ENCODE peak calls at places on chromosome 17, in six cellular contexts. One of them, this sample, is unnamed. For H3K9me3, the result is how much of the 10 kb centered on the place peaks cover.

GRCh38 chr17:18111330-18111971 is 2.9 kb downstream of the MYO15A start:
- DNase-seq in K562: no peak
- DNase-seq in ovary: no peak
- DNase-seq in CD4-positive, alpha-beta T cell: no peak
- DNase-seq in body of pancreas: no peak
- DNase-seq in CD8-positive, alpha-beta memory T cell: no peak
- DNase-seq in this sample: no peak

GRCh38 chr17:77959926-77960521 is 1.5 kb downstream of the TNRC6C start:
- DNase-seq in K562: no peak
- DNase-seq in ovary: no peak
- DNase-seq in CD4-positive, alpha-beta T cell: peak
- DNase-seq in body of pancreas: no peak
- DNase-seq in CD8-positive, alpha-beta memory T cell: peak
- DNase-seq in this sample: no peak

GRCh38 chr17:55448681-55449080 is 27.0 kb upstream of the MMD start:
- DNase-seq in K562: no peak
- DNase-seq in ovary: no peak
- DNase-seq in CD4-positive, alpha-beta T cell: no peak
- DNase-seq in body of pancreas: no peak
- DNase-seq in CD8-positive, alpha-beta memory T cell: no peak
- DNase-seq in this sample: no peak

GRCh38 chr17:63557416-63557815 is 7.1 kb downstream of the DCAF7 start:
- DNase-seq in K562: no peak
- DNase-seq in ovary: no peak
- DNase-seq in CD4-positive, alpha-beta T cell: no peak
- DNase-seq in body of pancreas: no peak
- DNase-seq in CD8-positive, alpha-beta memory T cell: no peak
- DNase-seq in this sample: no peak

GRCh38 chr17:81558941-81559806 is 7.0 kb upstream of the FAAP100 start:
- DNase-seq in K562: no peak
- DNase-seq in ovary: no peak
- DNase-seq in CD4-positive, alpha-beta T cell: no peak
- DNase-seq in body of pancreas: no peak
- DNase-seq in CD8-positive, alpha-beta memory T cell: no peak
- DNase-seq in this sample: no peak

GRCh38 chr17:17231621-17232302 is 5.2 kb downstream of the FLCN start:
- DNase-seq in K562: no peak
- DNase-seq in ovary: no peak
- DNase-seq in CD4-positive, alpha-beta T cell: no peak
- DNase-seq in body of pancreas: no peak
- DNase-seq in CD8-positive, alpha-beta memory T cell: no peak
- DNase-seq in this sample: no peak

GRCh38 chr17:65696739-65697394 is 135.4 kb upstream of the AXIN2 start:
- DNase-seq in K562: no peak
- DNase-seq in ovary: no peak
- DNase-seq in CD4-positive, alpha-beta T cell: no peak
- DNase-seq in body of pancreas: no peak
- DNase-seq in CD8-positive, alpha-beta memory T cell: no peak
- DNase-seq in this sample: no peak

GRCh38 chr17:4721203-4722135 is 9.8 kb upstream of the MED11 start:
- DNase-seq in K562: peak
- DNase-seq in ovary: no peak
- DNase-seq in CD4-positive, alpha-beta T cell: no peak
- DNase-seq in body of pancreas: peak
- DNase-seq in CD8-positive, alpha-beta memory T cell: peak
- DNase-seq in this sample: no peak

GRCh38 chr17:63626551-63627228 is 4.5 kb downstream of the MAP3K3 start:
- DNase-seq in K562: no peak
- DNase-seq in ovary: no peak
- DNase-seq in CD4-positive, alpha-beta T cell: no peak
- DNase-seq in body of pancreas: no peak
- DNase-seq in CD8-positive, alpha-beta memory T cell: no peak
- DNase-seq in this sample: no peak

GRCh38 chr17:69597898-69598692 is 183.6 kb downstream of the MAP2K6 start:
- DNase-seq in K562: no peak
- DNase-seq in ovary: no peak
- DNase-seq in CD4-positive, alpha-beta T cell: no peak
- DNase-seq in body of pancreas: no peak
- DNase-seq in CD8-positive, alpha-beta memory T cell: no peak
- DNase-seq in this sample: no peak

GRCh38 chr17:78159575-78160158 is 8.7 kb upstream of the SYNGR2 start:
- DNase-seq in K562: no peak
- DNase-seq in ovary: no peak
- DNase-seq in CD4-positive, alpha-beta T cell: no peak
- DNase-seq in body of pancreas: no peak
- DNase-seq in CD8-positive, alpha-beta memory T cell: no peak
- DNase-seq in this sample: no peak

GRCh38 chr17:74542727-74543383 is 3.1 kb downstream of the CD300C start:
- DNase-seq in K562: no peak
- DNase-seq in ovary: no peak
- DNase-seq in CD4-positive, alpha-beta T cell: no peak
- DNase-seq in body of pancreas: no peak
- DNase-seq in CD8-positive, alpha-beta memory T cell: no peak
- DNase-seq in this sample: no peak

GRCh38 chr17:49316889-49317288 is 45.2 kb downstream of the ZNF652 start:
- DNase-seq in K562: no peak
- DNase-seq in ovary: no peak
- DNase-seq in CD4-positive, alpha-beta T cell: no peak
- DNase-seq in body of pancreas: no peak
- DNase-seq in CD8-positive, alpha-beta memory T cell: no peak
- DNase-seq in this sample: no peak

GRCh38 chr17:3513305-3514035 is 37.7 kb downstream of the ASPA start:
- DNase-seq in K562: peak
- DNase-seq in ovary: no peak
- DNase-seq in CD4-positive, alpha-beta T cell: no peak
- DNase-seq in body of pancreas: no peak
- DNase-seq in CD8-positive, alpha-beta memory T cell: no peak
- DNase-seq in this sample: no peak

GRCh38 chr17:68184816-68185436 is 62.9 kb upstream of the AMZ2 start:
- DNase-seq in K562: no peak
- DNase-seq in ovary: no peak
- DNase-seq in CD4-positive, alpha-beta T cell: peak
- DNase-seq in body of pancreas: no peak
- DNase-seq in CD8-positive, alpha-beta memory T cell: peak
- DNase-seq in this sample: no peak

GRCh38 chr17:73650147-73650546 is 5.9 kb upstream of the SDK2 start:
- DNase-seq in K562: no peak
- DNase-seq in ovary: no peak
- DNase-seq in CD4-positive, alpha-beta T cell: no peak
- DNase-seq in body of pancreas: no peak
- DNase-seq in CD8-positive, alpha-beta memory T cell: no peak
- DNase-seq in this sample: no peak

DNA sequence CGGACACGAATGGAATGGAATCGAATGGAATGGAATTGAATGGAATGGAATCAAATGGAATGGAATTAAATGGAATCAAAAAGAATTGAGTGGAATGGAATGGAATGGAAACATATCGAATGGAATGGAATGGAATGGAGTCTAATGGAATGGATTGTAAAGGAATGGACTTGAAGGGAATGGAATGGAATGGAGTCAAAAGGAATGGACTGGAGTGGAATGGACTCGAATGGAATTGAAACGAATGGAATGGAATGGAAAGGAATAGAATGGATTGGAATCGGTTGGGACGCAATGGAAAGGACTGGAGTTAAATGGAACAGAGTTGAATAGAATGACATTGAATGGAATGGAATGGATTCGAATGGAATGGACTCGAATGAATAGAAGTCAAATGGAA is 486.9 kb upstream of the WSB1 start:
- DNase-seq in K562: no peak
- DNase-seq in ovary: no peak
- DNase-seq in CD4-positive, alpha-beta T cell: no peak
- DNase-seq in body of pancreas: no peak
- DNase-seq in CD8-positive, alpha-beta memory T cell: no peak
- DNase-seq in this sample: no peak
- H3K9me3 ChIP-seq in K562: under half
- H3K9me3 ChIP-seq in ovary: under half
- H3K9me3 ChIP-seq in CD4-positive, alpha-beta T cell: half or more
- H3K9me3 ChIP-seq in body of pancreas: under half
- H3K9me3 ChIP-seq in CD8-positive, alpha-beta memory T cell: under half
- H3K9me3 ChIP-seq in this sample: under half

GRCh38 chr17:11304568-11304967 is 63.6 kb downstream of the SHISA6 start:
- DNase-seq in K562: no peak
- DNase-seq in ovary: no peak
- DNase-seq in CD4-positive, alpha-beta T cell: no peak
- DNase-seq in body of pancreas: no peak
- DNase-seq in CD8-positive, alpha-beta memory T cell: no peak
- DNase-seq in this sample: no peak

GRCh38 chr17:11300201-11300600 is 59.2 kb downstream of the SHISA6 start:
- DNase-seq in K562: no peak
- DNase-seq in ovary: no peak
- DNase-seq in CD4-positive, alpha-beta T cell: no peak
- DNase-seq in body of pancreas: no peak
- DNase-seq in CD8-positive, alpha-beta memory T cell: no peak
- DNase-seq in this sample: no peak

GRCh38 chr17:11300738-11301137 is 59.7 kb downstream of the SHISA6 start:
- DNase-seq in K562: no peak
- DNase-seq in ovary: no peak
- DNase-seq in CD4-positive, alpha-beta T cell: no peak
- DNase-seq in body of pancreas: no peak
- DNase-seq in CD8-positive, alpha-beta memory T cell: no peak
- DNase-seq in this sample: no peak

GRCh38 chr17:11303773-11304394 is 62.9 kb downstream of the SHISA6 start:
- DNase-seq in K562: no peak
- DNase-seq in ovary: no peak
- DNase-seq in CD4-positive, alpha-beta T cell: no peak
- DNase-seq in body of pancreas: no peak
- DNase-seq in CD8-positive, alpha-beta memory T cell: no peak
- DNase-seq in this sample: no peak

GRCh38 chr17:11302395-11302932 is 61.5 kb downstream of the SHISA6 start:
- DNase-seq in K562: no peak
- DNase-seq in ovary: no peak
- DNase-seq in CD4-positive, alpha-beta T cell: no peak
- DNase-seq in body of pancreas: no peak
- DNase-seq in CD8-positive, alpha-beta memory T cell: no peak
- DNase-seq in this sample: no peak
- H3K9me3 ChIP-seq in K562: under half
- H3K9me3 ChIP-seq in ovary: under half
- H3K9me3 ChIP-seq in CD4-positive, alpha-beta T cell: under half
- H3K9me3 ChIP-seq in body of pancreas: under half
- H3K9me3 ChIP-seq in CD8-positive, alpha-beta memory T cell: under half
- H3K9me3 ChIP-seq in this sample: under half

DNA sequence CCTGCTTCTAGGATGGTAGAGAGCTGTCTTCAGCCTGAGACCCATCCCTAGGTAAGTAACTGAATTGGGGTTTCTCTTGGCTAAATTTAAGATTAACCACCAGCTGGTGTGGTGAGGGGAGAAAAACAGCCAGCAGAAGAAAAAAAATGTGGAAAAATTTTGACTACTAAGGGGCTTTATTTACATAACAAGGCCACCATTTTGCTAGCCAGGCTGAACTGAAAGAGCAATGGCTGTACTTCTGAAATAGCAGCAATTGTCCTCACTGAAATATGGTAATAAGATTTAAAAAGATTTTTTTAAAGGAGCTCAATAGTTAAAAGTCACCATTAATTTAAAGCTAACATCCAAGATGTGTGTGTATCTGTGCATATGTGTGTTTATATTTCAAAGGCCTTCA is 12.4 kb upstream of the TRIM25 start:
- DNase-seq in K562: no peak
- DNase-seq in ovary: no peak
- DNase-seq in CD4-positive, alpha-beta T cell: no peak
- DNase-seq in body of pancreas: no peak
- DNase-seq in CD8-positive, alpha-beta memory T cell: no peak
- DNase-seq in this sample: no peak
- H3K9me3 ChIP-seq in K562: under half
- H3K9me3 ChIP-seq in ovary: under half
- H3K9me3 ChIP-seq in CD4-positive, alpha-beta T cell: under half
- H3K9me3 ChIP-seq in body of pancreas: under half
- H3K9me3 ChIP-seq in CD8-positive, alpha-beta memory T cell: under half
- H3K9me3 ChIP-seq in this sample: under half

DNA sequence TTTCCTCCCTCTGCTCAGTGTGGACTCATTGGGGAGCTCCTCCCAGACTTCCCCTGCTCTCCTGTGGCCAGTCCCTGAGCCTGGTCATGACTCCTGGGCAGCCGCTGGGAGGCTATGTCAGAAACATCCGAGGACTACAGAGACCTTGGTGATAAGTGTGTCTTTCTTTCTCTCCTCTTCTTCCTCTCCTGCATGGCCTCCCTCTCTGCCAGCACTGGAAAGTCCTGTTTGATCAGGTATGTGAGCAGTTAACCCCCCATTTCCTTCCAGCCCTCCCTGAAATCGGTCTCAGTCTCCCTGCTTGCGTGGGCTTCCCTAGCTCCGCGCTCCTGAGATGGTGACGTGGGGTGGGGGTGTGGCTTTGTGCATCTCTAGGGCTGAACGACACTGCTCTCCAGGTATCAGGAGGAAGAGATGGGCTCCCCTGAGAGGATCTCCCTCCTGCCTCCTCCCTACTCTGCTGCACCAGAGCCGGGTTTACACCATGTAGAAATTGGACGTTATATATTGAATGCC is 2.1 kb downstream of the RHBDL3 start:
- DNase-seq in K562: no peak
- DNase-seq in ovary: no peak
- DNase-seq in CD4-positive, alpha-beta T cell: no peak
- DNase-seq in body of pancreas: no peak
- DNase-seq in CD8-positive, alpha-beta memory T cell: no peak
- DNase-seq in this sample: no peak
- H3K9me3 ChIP-seq in K562: under half
- H3K9me3 ChIP-seq in ovary: under half
- H3K9me3 ChIP-seq in CD4-positive, alpha-beta T cell: under half
- H3K9me3 ChIP-seq in body of pancreas: under half
- H3K9me3 ChIP-seq in CD8-positive, alpha-beta memory T cell: under half
- H3K9me3 ChIP-seq in this sample: under half